ENCODE peak calls at places on chromosomes 7 and 10, in ten cellular contexts. M, E, U, X, C, T, L, V, D and P are unnamed samples.

GRCh38 chr7:130543611-130544010 is 51.7 kb downstream of the MEST start:
- DNase-seq in E (no peak), D (no peak), V (no peak), U (no peak), T (no peak), C (no peak), L (no peak), X (no peak), M (no peak), P (no peak)

GRCh38 chr7:94041529-94041928 is 37.4 kb upstream of the BET1 start:
- DNase-seq in L (peak; percentile 55), E (no peak), M (no peak), C (no peak), T (no peak), V (no peak), X (no peak), U (no peak), D (no peak), P (no peak)

GRCh38 chr7:92811158-92811557 is 25.2 kb downstream of the CDK6 start:
- DNase-seq in C (no peak), D (no peak), E (no peak), T (no peak), L (no peak), M (no peak), V (no peak), X (no peak), U (no peak), P (no peak)

GRCh38 chr7:99557196-99557607 is 1.2 kb upstream of the ZNF655 start:
- DNase-seq in M (no peak), C (no peak), X (no peak), D (no peak), E (no peak), T (no peak), V (peak; percentile 15), L (no peak), U (no peak), P (no peak)

GRCh38 chr7:96236198-96237039 is 85.5 kb downstream of the SLC25A13 start:
- DNase-seq in V (peak; percentile 60), E (no peak), D (no peak), M (peak; percentile 2), X (no peak), T (no peak), L (peak; percentile 89), C (no peak), U (no peak), P (peak; percentile 83)

GRCh38 chr10:119817991-119818888 is 54.4 kb downstream of the MCMBP start:
- DNase-seq in U (no peak), C (no peak), X (peak; percentile 14), V (no peak), L (no peak), M (no peak), T (peak; percentile 36), D (peak; percentile 38), E (no peak), P (no peak)

GRCh38 chr7:149476791-149477190 is 15.9 kb upstream of the ZNF777 start:
- DNase-seq in L (no peak), C (no peak), D (no peak), U (no peak), E (no peak), X (no peak), V (no peak), T (no peak), M (no peak), P (no peak)

GRCh38 chr7:13850185-13850752 is 139.2 kb downstream of the ETV1 start:
- DNase-seq in X (peak; percentile 66), V (peak; percentile 79), U (peak; percentile 76), M (peak; percentile 99), E (peak; percentile 82), L (peak; percentile 94), C (no peak), D (no peak), T (no peak), P (peak; percentile 99)